ENCODE peak calls at places on chromosomes 16 and 17, in eight cellular contexts. D is lower leg skin, A is heart right ventricle, U is lung, O is OCI-LY7, G is uterus, T is body of pancreas, F is epithelial cell of esophagus. Q is an unnamed sample.

GRCh38 chr16:51137097-51137496 is 14.0 kb downstream of the SALL1 start:
- DNase-seq in G (peak), O (no peak), D (no peak), U (no peak), T (no peak), F (no peak), A (no peak), Q (no peak)

GRCh38 chr17:4711671-4712111 is 1.3 kb downstream of the ARRB2 start:
- DNase-seq in F (no peak), A (no peak), O (peak), U (peak), D (no peak), G (no peak), T (peak), Q (no peak)

GRCh38 chr16:88805887-88806393 is 2.4 kb downstream of the CDT1 start:
- DNase-seq in O (no peak), T (no peak), G (no peak), D (no peak), F (no peak), A (no peak), U (no peak), Q (no peak)

GRCh38 chr17:11332706-11333105 is 91.7 kb downstream of the SHISA6 start:
- DNase-seq in O (no peak), T (no peak), D (no peak), A (no peak), G (no peak), U (no peak), F (no peak), Q (no peak)

GRCh38 chr16:81885976-81886586 is 107.0 kb downstream of the PLCG2 start:
- DNase-seq in D (no peak), G (no peak), O (peak), F (peak), U (no peak), T (peak), A (no peak), Q (no peak)

GRCh38 chr16:72428611-72429376 is 256.8 kb upstream of the PMFBP1 start:
- DNase-seq in T (no peak), G (no peak), U (no peak), A (no peak), F (no peak), D (no peak), O (no peak), Q (no peak)

GRCh38 chr17:47967607-47968252 is 3.2 kb upstream of the CDK5RAP3 start:
- DNase-seq in O (no peak), D (no peak), G (no peak), U (no peak), T (peak), A (no peak), F (peak), Q (no peak)

GRCh38 chr17:17538417-17539391 is 42.5 kb upstream of the RASD1 start:
- DNase-seq in U (peak), A (no peak), F (peak), D (no peak), O (no peak), G (no peak), T (peak), Q (no peak)

GRCh38 chr17:57911834-57912673 is 43.2 kb downstream of the CUEDC1 start:
- DNase-seq in D (peak), O (no peak), T (peak), F (peak), A (peak), U (peak), G (peak), Q (no peak)

GRCh38 chr17:9237661-9238301 is 216.5 kb downstream of the NTN1 start:
- DNase-seq in G (no peak), D (no peak), U (no peak), T (no peak), A (no peak), F (no peak), O (no peak), Q (no peak)

GRCh38 chr17:77875051-77875780 is 83.3 kb upstream of the TNRC6C start:
- DNase-seq in D (no peak), A (no peak), O (no peak), T (no peak), U (no peak), G (no peak), F (no peak), Q (no peak)

GRCh38 chr17:2035549-2036490 is 5.9 kb downstream of the DPH1 start:
- DNase-seq in O (no peak), U (no peak), T (no peak), D (no peak), F (no peak), A (no peak), G (no peak), Q (no peak)

GRCh38 chr16:30187971-30188561 is 4.7 kb downstream of the CORO1A start:
- DNase-seq in A (no peak), F (no peak), T (no peak), D (no peak), U (no peak), G (no peak), O (no peak), Q (no peak)

GRCh38 chr17:58669853-58670252 is 22.0 kb downstream of the TEX14 start:
- DNase-seq in F (no peak), A (no peak), O (no peak), U (no peak), G (no peak), T (no peak), D (no peak), Q (no peak)

GRCh38 chr17:57662644-57663308 is 82.3 kb downstream of the CCDC182 start:
- DNase-seq in G (peak), D (peak), A (peak), U (peak), O (no peak), F (peak), T (peak), Q (no peak)

GRCh38 chr17:41061969-41062368 is 2.1 kb upstream of the KRTAP2-3 start:
- DNase-seq in G (no peak), U (no peak), T (no peak), A (no peak), D (no peak), O (no peak), F (peak), Q (no peak)

GRCh38 chr17:66727634-66728570 is 107.0 kb upstream of the CACNG5 start:
- DNase-seq in U (peak), D (no peak), F (peak), T (peak), A (peak), O (peak), G (peak), Q (peak)

GRCh38 chr17:8728251-8728925 is 16.2 kb downstream of the CCDC42 start:
- DNase-seq in T (no peak), O (no peak), G (no peak), F (no peak), A (no peak), U (no peak), D (peak), Q (no peak)

GRCh38 chr17:68356520-68356919 is 65.2 kb downstream of the ARSG start:
- DNase-seq in T (peak), D (no peak), F (no peak), O (no peak), G (no peak), U (no peak), A (no peak), Q (peak)

GRCh38 chr17:72386619-72387237 is 265.9 kb downstream of the SOX9 start:
- DNase-seq in F (no peak), G (no peak), O (no peak), D (no peak), T (no peak), U (no peak), A (no peak), Q (no peak)

GRCh38 chr16:64964126-64964540 is 157.7 kb downstream of the CDH11 start:
- DNase-seq in T (no peak), O (no peak), F (peak), A (no peak), D (no peak), G (no peak), U (no peak), Q (no peak)

DNA sequence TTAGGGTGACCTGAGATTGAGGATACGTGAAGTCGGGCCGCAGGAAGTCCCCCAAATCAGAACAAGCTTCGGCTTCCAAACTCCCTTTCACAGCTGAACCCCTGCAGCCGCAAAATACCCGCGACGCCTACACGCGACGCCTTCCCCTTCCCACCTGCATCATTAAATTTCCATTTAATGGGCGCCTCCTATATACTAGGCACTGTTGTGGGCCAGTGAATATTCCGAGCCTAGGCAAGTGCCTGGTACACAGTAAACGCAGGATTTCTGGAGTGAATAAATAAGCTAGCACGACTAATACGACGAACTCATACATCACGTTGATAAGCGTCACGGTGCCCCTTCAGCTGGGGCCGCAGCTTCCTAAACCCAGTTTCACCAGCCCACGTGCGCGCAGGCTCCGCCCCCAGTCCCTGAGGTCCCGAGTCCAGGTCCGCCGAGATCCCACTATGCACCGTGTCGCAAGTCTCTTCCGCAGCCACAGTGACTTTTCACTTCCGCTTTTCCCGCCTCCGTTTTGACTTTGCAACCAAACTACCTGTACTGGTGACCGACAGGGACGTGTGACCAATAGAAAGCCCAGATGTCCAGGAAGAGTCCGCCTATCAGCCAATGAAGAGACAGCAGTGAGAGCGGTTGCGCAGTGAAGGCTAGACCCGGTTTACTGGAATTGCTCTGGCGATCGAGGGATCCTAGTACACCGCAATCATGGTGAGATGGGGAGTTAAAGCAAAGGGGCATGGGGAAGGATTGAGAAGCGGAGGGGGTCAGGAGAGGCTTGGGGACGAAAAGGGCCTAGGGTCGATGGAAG is at the start of gene PSMB3:
- DNase-seq in A (peak), U (peak), T (peak), D (peak), O (peak), G (peak), F (peak), Q (peak)
- H3K4me3 ChIP-seq in A (peak), U (peak), T (peak), D (peak), O (peak), G (peak), F (peak), Q (peak)

DNA sequence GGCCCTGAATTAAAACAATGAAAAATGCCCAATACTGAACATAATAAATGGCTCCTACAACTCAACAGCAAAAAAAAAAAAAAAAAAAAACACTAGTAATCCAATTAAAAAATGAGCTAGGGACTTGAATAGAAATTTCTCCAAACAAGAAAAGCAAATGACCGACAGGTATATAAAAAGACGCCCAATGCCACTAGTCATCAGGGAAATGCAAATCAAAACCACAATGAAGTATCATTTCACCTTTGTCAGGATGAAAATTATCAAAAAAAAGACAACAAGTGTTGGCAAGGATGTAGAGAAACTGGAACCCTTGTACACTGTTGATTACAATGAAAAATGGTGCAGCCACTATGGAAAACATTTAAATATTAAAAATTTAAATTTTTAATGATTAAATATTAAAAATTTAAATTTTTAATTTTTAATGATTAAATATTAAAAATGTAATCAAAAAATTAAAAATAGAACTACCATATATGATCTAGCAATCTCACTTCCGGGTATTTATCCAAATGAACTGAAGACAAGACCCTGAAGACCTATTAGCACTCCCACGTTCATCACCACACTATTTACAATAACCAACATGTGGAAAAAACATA is 28.1 kb downstream of the BBS2 start:
- DNase-seq in G (no peak), F (no peak), T (no peak), O (peak), A (no peak), U (no peak), D (no peak), Q (no peak)
- H3K4me3 ChIP-seq in G (no peak), F (no peak), T (no peak), O (no peak), A (no peak), U (no peak), D (no peak), Q (no peak)

DNA sequence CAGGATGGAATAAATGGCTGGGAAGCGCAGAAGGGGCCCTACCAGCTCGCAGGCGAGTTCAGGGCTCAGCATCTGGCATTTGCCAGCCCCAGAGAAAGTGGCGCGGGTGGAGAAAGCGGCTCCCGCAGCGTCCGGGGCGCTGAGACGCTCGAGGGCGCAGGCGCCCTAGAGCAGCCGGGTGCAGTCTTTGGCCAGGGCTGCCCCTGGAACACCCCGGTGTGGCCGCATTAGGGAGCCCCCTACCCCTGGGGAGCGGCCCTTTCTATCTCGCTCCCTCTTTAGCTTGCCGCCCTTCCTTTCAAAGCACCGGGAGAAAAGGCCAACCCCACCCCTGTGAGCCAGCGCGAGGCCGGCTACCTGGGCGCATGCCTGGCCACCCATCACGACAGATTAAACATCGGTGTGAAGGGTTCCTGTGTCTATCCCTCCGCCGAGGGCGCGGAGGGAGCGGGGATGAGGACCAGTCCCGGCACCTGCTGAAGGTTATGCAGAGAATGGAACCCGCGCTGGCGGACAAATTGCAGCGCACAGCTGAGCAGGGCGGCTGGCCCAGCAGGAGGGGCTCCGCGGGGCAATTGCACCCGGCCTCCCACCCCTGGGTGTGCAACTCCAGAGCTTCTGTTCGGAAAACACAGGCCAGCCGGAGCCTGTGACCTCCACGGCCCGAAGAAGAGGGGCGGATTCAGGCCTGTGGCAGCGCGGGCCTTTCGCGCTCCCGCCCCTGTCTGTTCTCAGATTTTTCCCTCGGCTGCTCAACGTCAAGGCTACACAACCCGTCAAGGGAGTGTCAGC is 15.6 kb upstream of the FOXF1 start:
- DNase-seq in U (no peak), T (no peak), O (no peak), A (no peak), D (no peak), G (no peak), F (no peak), Q (no peak)
- H3K4me3 ChIP-seq in U (peak), T (no peak), O (no peak), A (no peak), D (no peak), G (no peak), F (no peak), Q (no peak)

GRCh38 chr17:79834575-79835469 is 4.4 kb downstream of the CBX4 start:
- DNase-seq in F (no peak), U (no peak), T (no peak), A (peak), G (no peak), O (peak), D (no peak), Q (no peak)

GRCh38 chr17:79835470-79835899 is 3.8 kb downstream of the CBX4 start:
- DNase-seq in O (no peak), G (no peak), U (no peak), T (no peak), A (no peak), F (no peak), D (no peak), Q (no peak)

GRCh38 chr17:79837888-79838540 is 1.2 kb downstream of the CBX4 start:
- DNase-seq in T (no peak), F (peak), U (no peak), A (peak), O (peak), D (no peak), G (no peak), Q (no peak)

GRCh38 chr17:79836952-79837887 is 2.0 kb downstream of the CBX4 start:
- DNase-seq in G (no peak), U (peak), O (peak), D (peak), A (peak), F (peak), T (peak), Q (peak)

DNA sequence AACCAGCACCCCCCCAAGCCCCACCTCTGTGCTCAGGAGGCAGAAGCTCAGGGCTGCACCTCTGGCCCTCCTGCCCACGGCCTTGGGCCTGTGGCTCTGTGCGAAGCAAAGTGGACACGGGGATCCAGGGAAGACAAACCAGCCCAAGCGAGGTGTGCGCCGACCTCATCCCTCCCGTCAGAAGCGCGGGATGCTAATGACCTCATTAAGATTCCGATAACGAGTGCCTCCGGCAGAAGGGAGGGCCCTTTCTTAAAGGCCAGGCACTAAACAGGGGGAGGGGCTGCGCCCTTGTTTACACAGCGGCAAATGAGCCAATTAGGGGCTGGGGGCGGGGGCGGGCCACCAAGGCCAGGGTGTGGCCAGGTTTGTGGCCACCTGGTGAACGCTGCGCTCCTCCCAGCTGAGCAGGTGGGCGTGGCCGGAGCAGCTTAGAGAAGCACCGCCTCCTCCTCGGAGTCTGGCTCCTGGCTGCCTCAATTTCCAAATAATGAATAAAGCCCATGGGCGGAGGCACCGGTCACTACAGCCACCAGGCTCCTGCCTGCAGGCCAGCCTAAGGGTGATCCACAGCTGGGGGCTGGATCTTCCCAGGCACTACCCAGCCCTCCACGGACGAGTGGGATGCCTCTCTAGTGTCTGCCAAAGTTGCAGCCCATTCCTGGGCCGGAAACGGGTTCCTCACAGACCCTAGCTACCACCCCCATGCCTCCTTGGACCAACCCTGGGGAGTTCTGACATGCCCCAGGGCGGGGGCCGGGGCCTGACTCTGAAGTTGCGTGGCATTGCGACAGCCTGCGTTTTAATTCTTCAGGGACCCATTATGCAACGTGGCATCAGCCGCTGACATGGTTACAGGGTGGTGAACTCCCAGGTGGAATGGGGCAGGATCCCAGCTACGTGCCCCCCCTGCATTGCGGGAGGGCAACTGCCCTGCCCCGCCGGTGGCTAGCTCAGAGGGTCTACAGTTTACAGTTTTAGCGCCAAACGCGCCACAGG is 3.0 kb downstream of the CBX4 start:
- DNase-seq in O (peak), G (no peak), T (peak), U (peak), D (no peak), A (no peak), F (peak), Q (no peak)
- H3K4me3 ChIP-seq in O (peak), G (no peak), T (no peak), U (no peak), D (no peak), A (no peak), F (peak), Q (peak)

GRCh38 chr16:75320435-75320834 is 69.0 kb upstream of the BCAR1 start:
- DNase-seq in F (no peak), A (no peak), D (no peak), T (no peak), U (no peak), G (no peak), O (peak), Q (no peak)
- H3K4me3 ChIP-seq in F (no peak), A (no peak), D (no peak), T (no peak), U (no peak), G (no peak), O (no peak), Q (no peak)

GRCh38 chr16:10878328-10878643 is 1.3 kb downstream of the CIITA start:
- DNase-seq in D (no peak), G (no peak), F (peak), U (no peak), A (no peak), O (no peak), T (no peak), Q (no peak)

GRCh38 chr16:10878644-10879498 is 1.9 kb downstream of the CIITA start:
- DNase-seq in G (peak), U (peak), T (peak), O (peak), D (peak), A (peak), F (no peak), Q (no peak)

GRCh38 chr16:10876799-10877341 is at the start of gene CIITA:
- DNase-seq in F (peak), O (peak), G (peak), A (peak), U (peak), D (peak), T (peak), Q (peak)

GRCh38 chr16:10876305-10876704 is 697 bp upstream of the CIITA start:
- DNase-seq in G (no peak), T (no peak), U (no peak), O (no peak), F (no peak), D (no peak), A (no peak), Q (no peak)

GRCh38 chr16:10877472-10877946 is 507 bp downstream of the CIITA start:
- DNase-seq in U (no peak), O (peak), A (no peak), T (no peak), D (no peak), F (no peak), G (no peak), Q (no peak)
- H3K4me3 ChIP-seq in U (peak), O (peak), A (no peak), T (no peak), D (no peak), F (no peak), G (no peak), Q (peak)

Q was measured in GM12864.